ENCODE peak calls at places on chromosome 12, in four cellular contexts. Y is fibroblast of the conjunctiva, S is sciatic nerve, R is mucosa of gallbladder. J is an unnamed sample.
A peak's percentile ranks its signal among the peaks of the same experiment; 100 is the strongest.

GRCh38 chr12:69996722-69997121 is 171.7 kb downstream of the MYRFL start:
- DNase-seq in Y (no peak), S (no peak), R (no peak), J (no peak)

GRCh38 chr12:19833775-19834501 is 394.6 kb downstream of the AEBP2 start:
- DNase-seq in Y (peak; percentile 39), S (no peak), R (no peak), J (no peak)

GRCh38 chr12:69239922-69240624 is 704 bp downstream of the CPSF6 start:
- DNase-seq in Y (no peak), S (peak; percentile 73), R (peak; percentile 15), J (no peak)

GRCh38 chr12:102216086-102216691 is 18.6 kb upstream of the PMCH start:
- DNase-seq in Y (peak; percentile 20), S (no peak), R (no peak), J (no peak)

GRCh38 chr12:116028619-116029018 is 248.9 kb downstream of the MED13L start:
- DNase-seq in Y (no peak), S (no peak), R (no peak), J (no peak)

GRCh38 chr12:74889073-74889472 is 320.6 kb downstream of the KCNC2 start:
- DNase-seq in Y (no peak), S (no peak), R (no peak), J (no peak)

GRCh38 chr12:106840217-106840616 is 65.7 kb downstream of the RIC8B start:
- DNase-seq in Y (no peak), S (no peak), R (peak; percentile 61), J (peak; percentile 77)

GRCh38 chr12:85489194-85489593 is 209.2 kb downstream of the ALX1 start:
- DNase-seq in Y (no peak), S (no peak), R (no peak), J (no peak)

GRCh38 chr12:79547735-79548347 is 142.9 kb downstream of the PAWR start:
- DNase-seq in Y (peak; percentile 45), S (no peak), R (peak; percentile 50), J (no peak)